ENCODE peak calls at places on chromosomes 4 and X, in ten cellular contexts. H is GM12865; P is amniotic stem cell; S is activated B cell treated with CpG ODN at 0.5 μM for 24 hours; Y is Peyer's patch; R is naive thymus-derived CD4-positive, alpha-beta T cell; D is A172; Z is NCI-H1694; K is left ventricle myocardium superior; U is aorta. J is an unnamed sample.

GRCh38 chr4:138007572-138007971 is 234.6 kb downstream of the SLC7A11 start:
- DNase-seq in H (no peak), P (no peak), S (no peak), Y (no peak), R (no peak), D (peak; percentile 2), Z (no peak), K (no peak), U (no peak), J (no peak)

GRCh38 chr4:169313732-169314131 is 43.0 kb upstream of the SH3RF1 start:
- DNase-seq in H (no peak), P (no peak), S (no peak), Y (no peak), R (no peak), D (no peak), Z (no peak), K (no peak), U (no peak), J (no peak)

GRCh38 chrX:139058831-139059495 is 347.4 kb upstream of the FGF13 start:
- DNase-seq in H (no peak), P (no peak), S (no peak), Y (no peak), R (no peak), D (peak; percentile 17), Z (no peak), K (no peak), U (no peak), J (peak; percentile 0)

GRCh38 chr4:165079476-165079875 is 25.8 kb downstream of the TRIM75 start:
- DNase-seq in H (no peak), P (no peak), S (no peak), Y (peak; percentile 50), R (no peak), D (no peak), Z (no peak), K (peak; percentile 57), U (peak; percentile 55), J (no peak)

GRCh38 chr4:18518098-18518497 is 496.5 kb upstream of the LCORL start:
- DNase-seq in H (no peak), P (no peak), S (no peak), Y (no peak), R (no peak), D (no peak), Z (no peak), K (no peak), U (no peak), J (no peak)

GRCh38 chr4:184752496-184753275 is 18.8 kb upstream of the CENPU start:
- DNase-seq in H (no peak), P (no peak), S (no peak), Y (no peak), R (no peak), D (no peak), Z (peak; percentile 19), K (no peak), U (no peak), J (no peak)

GRCh38 chr4:85669204-85669603 is 194.3 kb downstream of the ARHGAP24 start:
- DNase-seq in H (no peak), P (no peak), S (no peak), Y (no peak), R (no peak), D (no peak), Z (no peak), K (no peak), U (no peak), J (no peak)

GRCh38 chr4:186161138-186161537 is 30.2 kb upstream of the CYP4V2 start:
- DNase-seq in H (peak; percentile 91), P (no peak), S (no peak), Y (no peak), R (no peak), D (no peak), Z (no peak), K (no peak), U (no peak), J (no peak)

GRCh38 chrX:115400960-115401359 is 111.4 kb downstream of the LUZP4 start:
- DNase-seq in H (no peak), P (no peak), S (no peak), Y (no peak), R (no peak), D (no peak), Z (no peak), K (no peak), U (no peak), J (no peak)

GRCh38 chrX:134908235-134908834 is 82.5 kb upstream of the SMIM10 start:
- DNase-seq in H (no peak), P (no peak), S (no peak), Y (no peak), R (no peak), D (no peak), Z (peak; percentile 27), K (no peak), U (no peak), J (no peak)

GRCh38 chr4:141786921-141787320 is 150.5 kb downstream of the IL15 start:
- DNase-seq in H (no peak), P (no peak), S (no peak), Y (no peak), R (no peak), D (no peak), Z (no peak), K (no peak), U (no peak), J (no peak)